ENCODE peak calls at places on chromosome 22, in nine cellular contexts. N is mammary epithelial cell; A is HEK293T; S is heart left ventricle; Q is GF-D8; V is left lobe of liver; Y is mucosa of gallbladder; K is activated naive CD4-positive, alpha-beta T cell treated with anti-CD3 and anti-CD28 coated beads, Interleukin-2, amount 10 ng/mL, durations not matched to agents 7 days and 5 days; P is effector CD4-positive, alpha-beta T cell. O is an unnamed sample.

GRCh38 chr22:35728639-35729308 is 11.1 kb downstream of the APOL5 start:
- DNase-seq in N (peak; percentile 73), A (no peak), S (no peak), Q (no peak), V (peak; percentile 64), Y (peak; percentile 90), K (no peak), P (no peak), O (no peak)

GRCh38 chr22:43828711-43829447 is 16.8 kb upstream of the EFCAB6 start:
- DNase-seq in N (no peak), A (no peak), S (peak; percentile 87), Q (no peak), V (no peak), Y (no peak), K (no peak), P (no peak), O (peak; percentile 93)

GRCh38 chr22:28032896-28033295 is 113.8 kb upstream of the PITPNB start:
- DNase-seq in N (no peak), A (no peak), S (no peak), Q (no peak), V (peak; percentile 14), Y (no peak), K (no peak), P (no peak), O (no peak)

GRCh38 chr22:29719894-29720645 is at the start of gene CABP7:
- DNase-seq in N (no peak), A (peak; percentile 57), S (no peak), Q (no peak), V (no peak), Y (no peak), K (no peak), P (no peak), O (no peak)

GRCh38 chr22:40178417-40179409 is 988 bp downstream of the TNRC6B start:
- DNase-seq in N (no peak), A (no peak), S (no peak), Q (no peak), V (no peak), Y (no peak), K (peak; percentile 69), P (peak; percentile 12), O (peak; percentile 44)

GRCh38 chr22:26460202-26460601 is 23.4 kb downstream of the HPS4 start:
- DNase-seq in N (peak; percentile 47), A (no peak), S (no peak), Q (no peak), V (no peak), Y (no peak), K (no peak), P (no peak), O (no peak)

GRCh38 chr22:37427128-37427710 is at the start of gene ELFN2:
- DNase-seq in N (no peak), A (peak; percentile 54), S (no peak), Q (no peak), V (no peak), Y (no peak), K (no peak), P (no peak), O (no peak)

GRCh38 chr22:50481440-50482106 is at the start of gene ADM2:
- DNase-seq in N (no peak), A (no peak), S (peak; percentile 75), Q (no peak), V (peak; percentile 64), Y (no peak), K (peak; percentile 83), P (peak; percentile 54), O (no peak)

GRCh38 chr22:42270512-42271190 is at the start of gene TCF20:
- DNase-seq in N (peak; percentile 70), A (peak; percentile 88), S (peak; percentile 89), Q (peak; percentile 25), V (peak; percentile 77), Y (peak; percentile 73), K (peak; percentile 86), P (peak; percentile 73), O (peak; percentile 89)

GRCh38 chr22:17436382-17436951 is 67.2 kb downstream of the CECR2 start:
- DNase-seq in N (no peak), A (peak; percentile 34), S (no peak), Q (no peak), V (no peak), Y (no peak), K (no peak), P (no peak), O (no peak)

GRCh38 chr22:21761086-21761485 is 25.5 kb upstream of the YPEL1 start:
- DNase-seq in N (no peak), A (no peak), S (no peak), Q (no peak), V (no peak), Y (no peak), K (no peak), P (no peak), O (no peak)

GRCh38 chr22:17867160-17867785 is 93.0 kb upstream of the BID start:
- DNase-seq in N (no peak), A (no peak), S (peak; percentile 82), Q (peak; percentile 41), V (no peak), Y (no peak), K (no peak), P (no peak), O (peak; percentile 78)

GRCh38 chr22:38240734-38241252 is 32.0 kb downstream of the TMEM184B start:
- DNase-seq in N (peak; percentile 83), A (no peak), S (no peak), Q (no peak), V (no peak), Y (peak; percentile 56), K (no peak), P (no peak), O (no peak)

GRCh38 chr22:31044262-31044861 is 36.8 kb upstream of the SMTN start:
- DNase-seq in N (no peak), A (no peak), S (peak; percentile 85), Q (no peak), V (peak; percentile 48), Y (peak; percentile 45), K (no peak), P (no peak), O (peak; percentile 72)

GRCh38 chr22:37123649-37124048 is 14.1 kb upstream of the TMPRSS6 start:
- DNase-seq in N (no peak), A (no peak), S (no peak), Q (no peak), V (no peak), Y (no peak), K (no peak), P (no peak), O (no peak)

GRCh38 chr22:48185656-48186055 is 1423.2 kb downstream of the TBC1D22A start:
- DNase-seq in N (no peak), A (no peak), S (no peak), Q (no peak), V (peak; percentile 21), Y (no peak), K (no peak), P (no peak), O (no peak)

GRCh38 chr22:17743661-17744411 is 30.4 kb downstream of the BID start:
- DNase-seq in N (no peak), A (no peak), S (no peak), Q (no peak), V (no peak), Y (no peak), K (no peak), P (no peak), O (no peak)